ENCODE peak calls at places on chromosomes 5 and 9, in five cellular contexts. O is IMR-90, F is neuronal stem cell, B is H1, A is mesenchymal stem cell. H is an unnamed sample.

GRCh38 chr9:15642369-15642962 is 89.6 kb downstream of the CCDC171 start:
- DNase-seq in O (peak), F (no peak), B (no peak), A (peak), H (peak)

GRCh38 chr5:93741136-93741811 is at the start of gene POU5F2:
- DNase-seq in O (no peak), F (no peak), B (no peak), A (no peak), H (peak)

GRCh38 chr5:6404129-6404528 is 25.8 kb upstream of the MED10 start:
- DNase-seq in O (peak), F (no peak), B (no peak), A (no peak), H (no peak)

GRCh38 chr5:50749181-50749580 is 82.7 kb downstream of the PARP8 start:
- DNase-seq in O (no peak), F (no peak), B (no peak), A (no peak), H (no peak)

GRCh38 chr9:108053555-108054061 is 564.0 kb upstream of the KLF4 start:
- DNase-seq in O (peak), F (no peak), B (no peak), A (peak), H (peak)

GRCh38 chr5:174186096-174186495 is 140.6 kb downstream of the NSG2 start:
- DNase-seq in O (no peak), F (no peak), B (no peak), A (no peak), H (no peak)

GRCh38 chr5:16590685-16591084 is 26.1 kb downstream of the RETREG1 start:
- DNase-seq in O (no peak), F (no peak), B (no peak), A (no peak), H (no peak)

GRCh38 chr9:88224938-88225337 is 86.7 kb upstream of the SPATA31C2 start:
- DNase-seq in O (no peak), F (no peak), B (no peak), A (no peak), H (peak)

GRCh38 chr5:36606052-36606436 is 362 bp upstream of the SLC1A3 start:
- DNase-seq in O (no peak), F (no peak), B (no peak), A (no peak), H (no peak)

GRCh38 chr9:130390371-130390770 is 54.4 kb upstream of the ASS1 start:
- DNase-seq in O (no peak), F (no peak), B (no peak), A (no peak), H (peak)

GRCh38 chr5:75460532-75460931 is 50.9 kb downstream of the CERT1 start:
- DNase-seq in O (no peak), F (no peak), B (no peak), A (no peak), H (no peak)

GRCh38 chr9:136093995-136094881 is 851 bp downstream of the NACC2 start:
- DNase-seq in O (peak), F (peak), B (no peak), A (peak), H (peak)

GRCh38 chr5:16410338-16410737 is 55.3 kb downstream of the ZNF622 start:
- DNase-seq in O (no peak), F (no peak), B (no peak), A (no peak), H (no peak)

GRCh38 chr9:79572032-79572890 is 496 bp downstream of the TLE4 start:
- DNase-seq in O (peak), F (peak), B (no peak), A (peak), H (peak)

GRCh38 chr5:123157797-123158528 is 68.9 kb downstream of the PRDM6 start:
- DNase-seq in O (peak), F (no peak), B (no peak), A (peak), H (no peak)

GRCh38 chr5:98877600-98877999 is 51.2 kb downstream of the CHD1 start:
- DNase-seq in O (no peak), F (no peak), B (no peak), A (no peak), H (no peak)

GRCh38 chr9:111036068-111036789 is 2.0 kb downstream of the LPAR1 start:
- DNase-seq in O (peak), F (peak), B (no peak), A (peak), H (peak)

GRCh38 chr5:122126177-122126701 is 3.1 kb upstream of the ZNF474 start:
- DNase-seq in O (peak), F (no peak), B (no peak), A (peak), H (no peak)

GRCh38 chr5:59798862-59799667 is 94.5 kb downstream of the PDE4D start:
- DNase-seq in O (no peak), F (no peak), B (no peak), A (peak), H (no peak)

GRCh38 chr9:24939099-24939850 is 393.6 kb upstream of the IZUMO3 start:
- DNase-seq in O (no peak), F (no peak), B (no peak), A (no peak), H (peak)

GRCh38 chr9:32069169-32069813 is 315.2 kb upstream of the ACO1 start:
- DNase-seq in O (no peak), F (no peak), B (no peak), A (no peak), H (peak)

GRCh38 chr5:93576015-93576414 is 5.0 kb downstream of the NR2F1-AS1 start:
- DNase-seq in O (no peak), F (no peak), B (no peak), A (no peak), H (no peak)

GRCh38 chr5:169413416-169413815 is 112.5 kb upstream of the SLIT3 start:
- DNase-seq in O (no peak), F (no peak), B (no peak), A (no peak), H (no peak)
- H2AK5ac ChIP-seq in O (no peak), F (no peak), B (no peak), A (no peak), H (no peak)

GRCh38 chr9:137190315-137190853 is 1.9 kb downstream of the SSNA1 start:
- DNase-seq in O (no peak), F (no peak), B (no peak), A (no peak), H (no peak)

GRCh38 chr9:137189297-137190295 is 1.1 kb downstream of the SSNA1 start:
- DNase-seq in O (no peak), F (no peak), B (no peak), A (no peak), H (no peak)

GRCh38 chr9:137188086-137188489 is 272 bp downstream of the ANAPC2 start:
- DNase-seq in O (no peak), F (no peak), B (no peak), A (no peak), H (no peak)

GRCh38 chr9:137187386-137187785 is 974 bp downstream of the ANAPC2 start:
- DNase-seq in O (no peak), F (no peak), B (no peak), A (no peak), H (no peak)

GRCh38 chr9:137188490-137189296 is at the start of the genes ANAPC2 and SSNA1:
- DNase-seq in O (peak), F (peak), B (peak), A (peak), H (peak)
- H2AK5ac ChIP-seq in O (peak), F (peak), B (no peak), A (no peak), H (no peak)

DNA sequence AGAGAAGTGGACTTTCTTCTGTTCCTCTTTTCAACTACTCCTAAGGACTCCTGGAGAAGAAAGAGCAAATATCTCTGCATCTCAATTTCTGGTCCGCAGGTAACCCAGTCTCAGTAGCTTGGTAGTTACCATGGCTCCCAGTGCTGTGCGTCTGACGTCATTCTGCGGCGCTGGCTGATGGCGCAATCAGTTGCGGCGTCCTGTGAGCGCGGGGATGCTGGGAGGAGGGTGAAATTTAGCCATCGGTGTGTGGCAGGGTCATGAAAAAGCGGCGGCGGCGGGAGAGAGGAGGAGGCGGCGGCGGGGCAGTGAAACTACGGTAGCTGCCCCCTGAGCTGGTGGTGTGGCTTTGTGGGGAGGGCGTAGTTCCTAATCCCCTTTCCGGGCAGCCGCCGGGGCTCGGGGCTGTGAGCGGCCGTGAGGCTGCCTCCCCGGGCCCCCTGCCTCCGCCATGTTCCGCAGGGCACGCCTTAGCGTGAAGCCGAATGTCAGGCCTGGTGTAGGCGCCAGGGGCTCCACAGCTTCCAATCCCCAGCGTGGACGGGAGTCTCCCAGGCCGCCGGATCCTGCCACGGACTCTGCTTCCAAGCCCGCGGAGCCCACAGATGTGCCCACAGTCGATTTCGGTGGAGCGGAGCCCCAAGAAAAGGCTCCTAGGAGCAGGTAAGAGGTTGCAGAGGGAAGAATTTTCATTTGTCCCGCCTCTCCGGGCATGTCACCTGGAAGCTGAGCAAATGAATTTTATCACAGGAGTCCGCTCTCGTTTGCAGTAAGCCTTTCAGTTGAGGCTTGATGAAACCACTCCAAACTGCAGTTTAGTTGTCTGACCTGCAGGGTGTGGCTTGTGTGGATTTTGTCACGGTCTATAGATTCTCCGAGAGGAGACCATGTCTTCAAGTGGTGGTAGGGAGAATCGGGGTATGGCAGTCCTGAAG is at the start of gene BDP1:
- DNase-seq in O (peak), F (peak), B (peak), A (peak), H (peak)
- H2AK5ac ChIP-seq in O (no peak), F (no peak), B (no peak), A (no peak), H (no peak)

DNA sequence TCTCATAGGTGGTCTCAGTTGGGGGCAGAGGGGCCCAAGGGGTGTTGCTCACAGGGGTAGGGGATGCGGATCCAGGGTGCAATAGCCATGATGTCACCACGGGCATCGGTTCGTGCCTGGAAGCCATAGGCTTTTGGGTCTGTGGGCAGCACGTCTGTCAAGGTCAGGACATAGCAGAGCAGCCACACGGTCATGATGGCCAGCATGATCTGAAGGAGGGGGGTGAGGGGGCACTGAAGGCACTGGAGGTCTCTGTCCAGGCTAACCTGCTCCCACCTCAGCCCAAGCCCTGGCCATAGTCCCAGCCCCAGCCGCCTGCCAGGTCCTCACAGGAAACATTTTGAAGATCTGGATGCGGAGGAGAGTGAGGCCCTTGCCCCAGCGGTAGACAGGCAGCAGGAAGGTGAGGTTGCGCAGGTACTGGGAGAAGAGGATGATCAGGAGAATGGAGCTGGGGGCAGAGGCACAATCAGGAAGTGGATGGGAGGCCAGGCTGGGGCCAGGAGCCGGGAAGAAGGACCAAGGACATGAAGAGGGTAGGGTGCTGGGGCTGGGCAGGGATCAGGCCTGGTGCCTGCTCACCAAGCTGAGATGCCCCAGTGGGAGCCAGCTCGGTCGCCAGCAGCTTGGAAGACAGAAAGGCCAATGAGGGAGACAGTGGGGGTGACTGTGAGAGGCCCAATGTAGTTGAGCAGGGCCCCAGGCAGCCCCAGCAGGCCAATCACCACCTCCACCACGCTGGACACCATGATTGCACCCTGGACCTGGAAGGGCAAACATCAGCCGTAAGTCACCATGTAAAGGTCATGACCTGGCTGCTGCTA is 3.3 kb downstream of the SLC23A1 start:
- DNase-seq in O (no peak), F (no peak), B (no peak), A (no peak), H (no peak)
- H2AK5ac ChIP-seq in O (no peak), F (peak), B (no peak), A (no peak), H (no peak)

GRCh38 chr5:103120607-103121200 is 603 bp downstream of the PPIP5K2 start:
- DNase-seq in O (peak), F (no peak), B (no peak), A (peak), H (peak)
- H2AK5ac ChIP-seq in O (peak), F (no peak), B (no peak), A (no peak), H (no peak)

GRCh38 chr5:149486726-149487635 is 64.3 kb downstream of the CSNK1A1 start:
- DNase-seq in O (peak), F (no peak), B (no peak), A (peak), H (peak)
- H2AK5ac ChIP-seq in O (peak), F (no peak), B (no peak), A (peak), H (no peak)

GRCh38 chr9:137618105-137619067 is at the start of gene EHMT1:
- DNase-seq in O (peak), F (peak), B (peak), A (peak), H (peak)
- H2AK5ac ChIP-seq in O (peak), F (peak), B (peak), A (peak), H (peak)

DNA sequence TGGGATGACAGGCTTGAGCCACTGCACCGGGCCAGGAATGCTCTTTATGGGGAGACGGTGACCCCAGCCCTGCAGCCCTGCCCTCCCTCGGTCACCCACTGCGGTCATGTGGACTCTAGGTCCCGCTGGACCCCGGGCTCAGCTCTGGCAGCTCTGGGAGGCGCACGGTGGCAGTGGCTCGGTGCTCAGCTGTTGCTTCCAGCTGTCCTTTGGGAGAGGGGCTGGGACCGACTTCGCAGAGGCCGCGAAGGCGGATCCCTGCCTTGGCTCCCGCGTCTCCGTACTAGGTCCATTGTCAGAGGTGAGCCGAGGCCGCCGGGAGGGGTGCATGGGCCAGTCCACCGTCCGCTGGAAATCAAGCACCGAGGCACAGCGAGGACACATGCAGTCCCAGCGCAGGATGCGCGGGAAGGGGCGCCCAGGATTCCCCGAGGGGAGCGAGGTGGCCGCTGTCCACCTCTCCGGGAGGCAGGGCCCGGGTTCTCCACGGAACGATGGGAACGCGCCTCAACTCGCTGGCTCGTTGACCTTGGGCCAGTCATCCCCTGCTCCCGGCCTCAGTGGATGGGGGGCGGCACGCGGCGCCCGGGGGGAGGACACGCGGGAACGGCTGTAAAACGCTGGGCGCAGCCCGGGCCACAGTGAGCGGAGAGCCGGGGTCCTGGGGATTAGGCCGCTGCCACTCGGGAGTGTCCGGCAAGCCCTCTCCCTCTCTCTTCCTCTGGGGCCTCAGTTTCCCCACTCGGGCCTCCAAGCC is 734 bp downstream of the GBGT1 start:
- DNase-seq in O (no peak), F (no peak), B (no peak), A (no peak), H (no peak)
- H2AK5ac ChIP-seq in O (no peak), F (peak), B (no peak), A (no peak), H (no peak)